ENCODE peak calls at places on chromosomes 2 and 18, in four cellular contexts. J is K562, A is HCT116, R is HepG2. N is an unnamed sample.

GRCh38 chr2:73085691-73086090 is 14.2 kb upstream of the SFXN5 start:
- DNase-seq in J (peak), A (no peak), R (peak), N (peak)

GRCh38 chr2:200590090-200590489 is 4.3 kb downstream of the AOX1 start:
- DNase-seq in J (no peak), A (no peak), R (no peak), N (no peak)

GRCh38 chr2:39120771-39121522 is at the start of gene SOS1:
- DNase-seq in J (peak), A (peak), R (peak), N (peak)

GRCh38 chr2:152363933-152364332 is 29.0 kb downstream of the FMNL2 start:
- DNase-seq in J (no peak), A (no peak), R (no peak), N (no peak)

GRCh38 chr2:105344704-105345345 is 7.5 kb downstream of the C2orf49 start:
- DNase-seq in J (peak), A (no peak), R (peak), N (no peak)

GRCh38 chr2:78056976-78057375 is 534.8 kb upstream of the LRRTM4 start:
- DNase-seq in J (no peak), A (no peak), R (no peak), N (no peak)

GRCh38 chr18:22001912-22002487 is 167.4 kb upstream of the GATA6 start:
- DNase-seq in J (no peak), A (no peak), R (peak), N (no peak)

GRCh38 chr2:122993592-122993991 is 1031.5 kb upstream of the CNTNAP5 start:
- DNase-seq in J (no peak), A (no peak), R (no peak), N (no peak)

GRCh38 chr18:8770655-8771054 is 65.3 kb downstream of the MTCL1 start:
- DNase-seq in J (no peak), A (no peak), R (no peak), N (no peak)

GRCh38 chr18:7329036-7329435 is 98.1 kb downstream of the LRRC30 start:
- DNase-seq in J (no peak), A (no peak), R (no peak), N (no peak)

GRCh38 chr2:191150451-191151314 is at the start of gene STAT4:
- DNase-seq in J (peak), A (peak), R (no peak), N (no peak)
- TF ChIP-seq TCF7L2 in J (no peak), A (peak), R (no peak), N (no peak)

GRCh38 chr2:216664593-216665034 is 30.7 kb downstream of the IGFBP5 start:
- DNase-seq in J (peak), A (no peak), R (no peak), N (no peak)
- TF ChIP-seq CTCF in J (peak), A (peak), R (peak), N (no peak)

GRCh38 chr2:50148632-50149031 is 883.3 kb downstream of the NRXN1 start:
- DNase-seq in J (no peak), A (no peak), R (no peak), N (no peak)

GRCh38 chr2:50143822-50144575 is 887.9 kb downstream of the NRXN1 start:
- DNase-seq in J (peak), A (no peak), R (peak), N (peak)
- TF ChIP-seq TCF7L2 in J (no peak), A (no peak), R (no peak), N (no peak)

GRCh38 chr2:219252570-219252899 is 508 bp upstream of the TUBA4B start:
- DNase-seq in J (peak), A (no peak), R (no peak), N (no peak)

GRCh38 chr2:219252084-219252483 is 959 bp upstream of the TUBA4B start:
- DNase-seq in J (no peak), A (no peak), R (no peak), N (no peak)

GRCh38 chr2:219254590-219255219 is 987 bp upstream of the TUBA4A start:
- DNase-seq in J (no peak), A (no peak), R (no peak), N (no peak)

GRCh38 chr2:219252900-219253752 is at the start of gene TUBA4B:
- DNase-seq in J (peak), A (no peak), R (no peak), N (no peak)

DNA sequence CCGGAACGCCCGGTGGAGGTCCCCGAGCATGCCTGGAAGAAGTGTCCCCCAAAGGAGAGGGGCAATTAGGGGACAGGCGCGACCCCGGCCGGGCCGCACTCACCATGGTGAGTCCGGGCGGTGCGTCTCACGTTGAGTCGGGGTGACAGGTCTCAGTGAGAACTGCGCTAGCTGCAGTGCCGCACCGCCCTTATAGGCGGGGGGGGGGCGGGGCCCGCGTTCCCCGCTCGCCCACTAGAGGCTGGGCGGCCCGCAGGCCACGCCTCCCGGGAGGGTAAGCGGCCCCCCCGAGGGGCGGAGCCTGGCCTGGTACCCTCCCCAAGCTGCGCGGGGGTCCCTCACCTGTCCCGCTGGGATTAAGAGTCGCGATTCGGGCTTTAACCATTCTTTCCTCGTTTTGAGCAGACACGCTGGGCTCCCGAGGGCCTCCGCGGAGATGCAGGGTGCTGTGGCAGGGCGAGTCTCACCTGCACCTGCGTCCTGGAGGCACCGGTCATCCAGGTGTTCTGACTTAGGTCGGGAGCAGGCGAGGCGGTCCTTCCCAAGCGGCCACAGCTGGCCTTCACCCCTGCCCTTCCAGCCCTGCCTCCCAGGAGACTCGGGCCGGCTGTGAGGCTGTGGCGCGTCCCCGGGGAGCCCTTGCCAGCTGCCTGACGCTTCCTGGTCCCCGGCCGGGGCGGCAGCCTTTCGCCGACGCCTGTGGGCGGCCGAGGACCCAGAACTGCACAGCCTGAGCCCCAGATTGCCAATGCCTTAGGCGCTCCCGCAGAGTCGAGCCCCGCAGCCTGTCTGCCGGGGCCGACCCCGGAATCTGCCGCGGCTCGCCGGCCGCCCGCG is at the start of gene TUBA4A:
- DNase-seq in J (peak), A (peak), R (peak), N (no peak)
- TF ChIP-seq CTCF in J (no peak), A (no peak), R (peak), N (no peak)

GRCh38 chr2:239146741-239147181 is 254.1 kb downstream of the HDAC4 start:
- DNase-seq in J (no peak), A (no peak), R (no peak), N (no peak)
- TF ChIP-seq TCF7L2 in J (no peak), A (no peak), R (no peak), N (no peak)

DNA sequence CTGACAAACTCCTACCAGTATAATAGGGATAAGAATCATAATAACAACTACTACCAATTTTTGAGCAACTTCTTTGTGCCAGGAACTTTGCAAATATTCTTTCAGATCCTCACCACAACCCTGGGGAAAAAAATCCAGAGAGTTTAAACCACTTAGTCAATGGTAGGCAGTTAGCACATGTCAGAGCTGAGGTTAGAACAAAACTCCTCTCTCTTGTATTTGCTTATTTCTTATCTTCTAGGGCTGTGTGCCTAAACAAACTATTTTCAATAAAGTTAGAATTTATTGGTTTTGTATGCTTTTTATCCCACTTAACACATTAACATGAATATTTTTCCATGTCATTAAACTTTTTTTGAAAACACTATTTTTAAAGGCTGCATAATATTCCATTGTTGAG is 127.1 kb downstream of the BCL11A start:
- DNase-seq in J (no peak), A (no peak), R (no peak), N (no peak)
- TF ChIP-seq CTCF in J (no peak), A (no peak), R (no peak), N (no peak)

DNA sequence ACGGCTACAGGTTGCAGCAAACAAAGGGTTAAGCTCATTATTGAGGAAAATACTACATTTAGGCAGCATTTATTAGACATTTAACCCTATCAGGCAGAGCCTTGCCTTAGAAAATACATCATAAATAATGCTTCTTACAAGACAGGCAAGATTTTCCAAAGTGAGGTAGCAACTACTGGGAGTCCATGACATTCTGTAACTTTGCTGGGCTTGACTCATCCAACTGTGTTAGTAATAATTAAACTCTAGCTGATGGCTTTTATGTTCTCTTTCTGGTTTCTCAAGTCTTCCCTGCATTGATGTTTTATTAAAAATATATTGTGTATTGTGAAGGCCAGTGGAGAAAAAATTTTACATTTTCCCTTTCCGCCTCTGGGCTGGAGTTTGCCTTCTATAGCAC is 291.3 kb downstream of the AFF3 start:
- DNase-seq in J (no peak), A (no peak), R (no peak), N (no peak)
- TF ChIP-seq TCF7L2 in J (no peak), A (no peak), R (no peak), N (no peak)

DNA sequence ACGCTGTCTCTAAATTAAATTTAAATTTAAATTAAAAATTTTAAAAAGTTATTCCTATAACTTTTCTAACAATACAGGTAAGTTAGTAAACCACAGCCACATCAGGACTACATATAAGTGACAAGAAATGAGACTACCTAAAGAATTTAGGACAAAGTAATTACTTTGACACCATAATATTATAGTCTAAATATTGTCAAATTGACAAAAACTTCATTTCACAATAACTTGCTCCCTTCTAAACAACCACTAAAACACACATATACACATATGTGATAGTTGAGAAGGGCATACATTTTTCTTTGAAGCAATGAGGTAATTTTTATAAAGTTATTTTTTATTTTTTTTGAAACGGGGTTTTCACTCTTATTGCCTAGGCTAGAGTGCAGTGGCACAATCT is 31.6 kb downstream of the FAM161A start:
- DNase-seq in J (no peak), A (no peak), R (no peak), N (no peak)
- TF ChIP-seq CTCF in J (no peak), A (no peak), R (no peak), N (no peak)

GRCh38 chr2:44004735-44005602 is 9.2 kb upstream of the LRPPRC start:
- DNase-seq in J (no peak), A (no peak), R (no peak), N (no peak)
- TF ChIP-seq TCF7L2 in J (no peak), A (no peak), R (no peak), N (no peak)